ENCODE peak calls at places on chromosome 21, in nine cellular contexts. Y is putamen; N is AG20443; L is CD8-positive, alpha-beta T cell; E is stimulated activated naive CD4-positive, alpha-beta T cell treated with Interleukin-2 at 50 U/mL for 16 hours; D is DMS 273 treated with DMSO at 0.1 percent for 48 hours; O is HT-29; B is astrocyte of the hippocampus; F is stimulated activated naive B cell treated with anti-CD40 and anti-IgM and Interleukin-4, amounts not matched to agents 10 μg/mL and 1 μg/mL and 100 μg/mL, for 72 hours. U is an unnamed sample.

GRCh38 chr21:42760977-42761751 is 107.7 kb downstream of the PDE9A start:
- DNase-seq in N (no peak), Y (no peak), L (no peak), E (no peak), D (no peak), O (no peak), B (no peak), F (no peak), U (no peak)

GRCh38 chr21:41370840-41371697 is 9.2 kb downstream of the MX2 start:
- DNase-seq in F (no peak), B (no peak), Y (no peak), N (peak), O (no peak), L (no peak), E (no peak), D (no peak), U (no peak)

GRCh38 chr21:18877932-18878331 is 474.3 kb upstream of the TMPRSS15 start:
- DNase-seq in Y (no peak), O (no peak), F (no peak), N (no peak), B (no peak), E (no peak), L (no peak), D (no peak), U (no peak)

GRCh38 chr21:29639366-29640232 is 300.2 kb downstream of the GRIK1 start:
- DNase-seq in D (no peak), L (no peak), F (no peak), N (no peak), Y (no peak), E (no peak), B (no peak), O (no peak), U (no peak)

GRCh38 chr21:43911935-43912487 is 47.0 kb downstream of the AGPAT3 start:
- DNase-seq in B (no peak), E (no peak), F (no peak), D (no peak), Y (no peak), N (no peak), L (no peak), O (no peak), U (no peak)

GRCh38 chr21:15203740-15204139 is 138.9 kb upstream of the NRIP1 start:
- DNase-seq in O (no peak), E (no peak), L (no peak), B (no peak), D (no peak), Y (no peak), F (no peak), N (no peak), U (no peak)

GRCh38 chr21:29335720-29336119 is 37.0 kb downstream of the BACH1 start:
- DNase-seq in N (peak), F (no peak), Y (no peak), E (no peak), L (no peak), B (no peak), D (no peak), O (no peak), U (no peak)

GRCh38 chr21:21682172-21682571 is 684.0 kb downstream of the NCAM2 start:
- DNase-seq in D (no peak), L (no peak), N (peak), E (no peak), Y (no peak), B (peak), F (no peak), O (no peak), U (no peak)

U was measured in cortex of kidney.